ENCODE peak calls at places on chromosomes 6 and 20, in five cellular contexts. H is breast epithelium, M is suprapubic skin, W is Panc1, V is upper lobe of left lung. Y is an unnamed sample.

GRCh38 chr20:46255440-46256104 is 52.7 kb downstream of the CDH22 start:
- DNase-seq in M (peak; percentile 84), H (peak; percentile 65), V (peak; percentile 65), W (no peak), Y (no peak)

GRCh38 chr6:9086331-9086730 is 651.0 kb upstream of the SLC35B3 start:
- DNase-seq in W (no peak), H (no peak), V (no peak), M (no peak), Y (no peak)

GRCh38 chr6:12024715-12025434 is 12.8 kb downstream of the HIVEP1 start:
- DNase-seq in W (no peak), H (no peak), M (no peak), V (no peak), Y (no peak)

GRCh38 chr6:157528931-157529653 is 148.1 kb downstream of the ZDHHC14 start:
- DNase-seq in W (no peak), M (no peak), V (peak; percentile 54), H (no peak), Y (no peak)

GRCh38 chr6:160041608-160042007 is 72.7 kb downstream of the IGF2R start:
- DNase-seq in W (no peak), V (peak; percentile 88), H (peak; percentile 66), M (no peak), Y (no peak)

GRCh38 chr20:4666001-4666470 is 55.7 kb upstream of the PRND start:
- DNase-seq in M (no peak), V (peak; percentile 65), H (no peak), W (no peak), Y (no peak)

GRCh38 chr6:166643907-166644590 is 17.0 kb upstream of the RPS6KA2 start:
- DNase-seq in W (no peak), H (no peak), M (no peak), V (no peak), Y (no peak)

GRCh38 chr6:48471326-48471725 is 360.3 kb upstream of the PTCHD4 start:
- DNase-seq in V (no peak), M (no peak), H (no peak), W (no peak), Y (no peak)

GRCh38 chr6:21752054-21752811 is 158.7 kb downstream of the SOX4 start:
- DNase-seq in H (no peak), W (no peak), V (no peak), M (no peak), Y (no peak)

GRCh38 chr6:77089776-77090175 is 373.5 kb downstream of the HTR1B start:
- DNase-seq in V (no peak), W (no peak), H (no peak), M (no peak), Y (no peak)

GRCh38 chr6:16345449-16346330 is 107.3 kb downstream of the GMPR start:
- DNase-seq in M (peak; percentile 79), V (no peak), W (peak; percentile 42), H (no peak), Y (no peak)

GRCh38 chr6:2744206-2744771 is 6.4 kb downstream of the MYLK4 start:
- DNase-seq in W (no peak), M (no peak), H (no peak), V (no peak), Y (no peak)

GRCh38 chr6:83852528-83853177 is 507 bp upstream of the RIPPLY2 start:
- DNase-seq in M (no peak), V (no peak), H (no peak), W (no peak), Y (no peak)

GRCh38 chr6:117548797-117549301 is 53.5 kb downstream of the GOPC start:
- DNase-seq in H (no peak), M (no peak), W (no peak), V (no peak), Y (peak; percentile 21)

GRCh38 chr20:32443386-32443974 is 85.3 kb downstream of the ASXL1 start:
- DNase-seq in M (no peak), W (no peak), H (no peak), V (peak; percentile 8), Y (no peak)

GRCh38 chr20:57392130-57392445 is 892 bp downstream of the RBM38 start:
- DNase-seq in M (no peak), H (no peak), W (no peak), V (no peak), Y (no peak)

GRCh38 chr6:68642081-68642480 is 7.0 kb downstream of the ADGRB3 start:
- DNase-seq in V (no peak), M (no peak), W (no peak), H (no peak), Y (no peak)

GRCh38 chr6:154276810-154277577 is 79.6 kb downstream of the IPCEF1 start:
- DNase-seq in V (no peak), H (no peak), W (no peak), M (no peak), Y (peak; percentile 33)

GRCh38 chr20:1312904-1313235 is 16.1 kb downstream of the SDCBP2 start:
- DNase-seq in V (no peak), M (no peak), W (no peak), H (no peak), Y (no peak)

GRCh38 chr6:44655368-44656342 is 268.1 kb downstream of the CDC5L start:
- DNase-seq in W (no peak), H (peak; percentile 54), V (peak; percentile 84), M (peak; percentile 91), Y (peak; percentile 89)

GRCh38 chr20:3848565-3848964 is 1.9 kb downstream of the MAVS start:
- DNase-seq in M (no peak), H (no peak), V (no peak), W (no peak), Y (no peak)

GRCh38 chr20:8232332-8232731 is 100.3 kb downstream of the PLCB1 start:
- DNase-seq in M (no peak), W (no peak), H (no peak), V (no peak), Y (no peak)

GRCh38 chr20:63128367-63128766 is 87.6 kb downstream of the YTHDF1 start:
- DNase-seq in W (no peak), V (peak; percentile 14), H (peak; percentile 39), M (peak; percentile 76), Y (no peak)

GRCh38 chr6:33758807-33759206 is 12.1 kb upstream of the IP6K3 start:
- DNase-seq in W (no peak), M (no peak), V (no peak), H (no peak), Y (no peak)
- H3K27ac ChIP-seq in W (no peak overlapping the region), M (no peak overlapping the region), V (no peak overlapping the region), H (no peak overlapping the region), Y (no peak overlapping the region)

GRCh38 chr20:23244916-23245552 is 105.6 kb upstream of the NXT1 start:
- DNase-seq in M (peak; percentile 56), V (no peak), H (no peak), W (no peak), Y (no peak)

GRCh38 chr20:23243791-23244190 is 106.8 kb upstream of the NXT1 start:
- DNase-seq in H (no peak), W (no peak), M (no peak), V (no peak), Y (no peak)

GRCh38 chr20:23244207-23244915 is 106.2 kb upstream of the NXT1 start:
- DNase-seq in W (no peak), M (peak; percentile 75), V (no peak), H (no peak), Y (no peak)

GRCh38 chr20:23246682-23247664 is 103.6 kb upstream of the NXT1 start:
- DNase-seq in H (no peak), M (peak; percentile 78), V (no peak), W (no peak), Y (no peak)

DNA sequence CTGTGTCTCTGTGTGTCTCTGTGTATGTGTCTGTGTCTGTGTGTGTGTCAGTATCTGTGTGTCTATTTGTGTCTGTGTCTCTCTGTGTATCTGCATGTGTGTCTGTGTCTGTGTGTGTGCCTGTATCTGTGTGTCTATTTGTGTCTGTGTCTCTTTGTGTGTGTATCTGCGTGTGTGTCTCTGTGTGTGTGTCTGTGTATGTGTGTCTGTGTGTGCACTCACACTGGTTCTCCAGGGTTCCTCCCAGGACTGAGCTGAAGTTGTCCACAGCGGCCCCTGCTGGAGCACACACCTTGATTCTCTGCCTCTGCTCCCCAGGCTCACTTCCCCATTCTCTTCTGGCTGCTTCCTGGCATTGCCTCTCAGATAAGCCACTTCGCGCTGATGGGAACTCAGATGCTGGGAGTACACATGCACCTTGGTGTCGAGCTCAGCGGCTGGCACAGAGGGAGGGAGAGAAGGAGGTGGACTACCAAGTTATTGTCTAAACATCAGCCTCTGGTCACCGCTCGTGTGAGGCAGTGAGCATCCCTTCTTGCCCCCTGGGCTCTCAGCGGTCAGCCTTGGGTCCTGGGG is 105.0 kb upstream of the NXT1 start:
- DNase-seq in V (peak; percentile 79), M (peak; percentile 79), W (peak; percentile 32), H (no peak), Y (peak; percentile 80)
- TF ChIP-seq CTCF in V (peak; percentile 61), M (no peak), W (peak; percentile 81), H (no peak), Y (peak; percentile 64)

DNA sequence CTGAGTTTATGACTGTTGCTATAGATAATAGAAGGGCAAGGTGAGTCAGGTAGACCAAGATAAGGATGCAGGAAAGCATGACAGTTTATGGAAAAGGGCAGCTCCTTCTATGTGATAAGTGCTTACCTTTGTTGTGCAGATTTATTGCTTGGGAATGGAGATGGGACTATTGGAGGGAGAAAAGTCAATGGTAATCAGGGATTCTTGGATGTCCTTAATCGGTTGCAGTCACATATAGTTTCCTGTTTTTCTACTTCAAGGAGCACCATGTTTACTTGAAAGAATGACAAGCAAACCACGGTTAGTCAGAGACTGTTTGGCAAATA is 17.2 kb upstream of the L3MBTL3 start:
- DNase-seq in H (no peak), V (no peak), M (no peak), W (no peak), Y (peak; percentile 26)
- TF ChIP-seq POLR2AphosphoS5 in H (no peak), V (no peak), M (no peak), W (no peak), Y (no peak)

GRCh38 chr6:33430991-33431879 is 11.4 kb downstream of the SYNGAP1 start:
- DNase-seq in M (no peak), W (no peak), H (no peak), V (peak; percentile 45), Y (peak; percentile 97)

GRCh38 chr6:33429745-33430042 is 9.8 kb downstream of the SYNGAP1 start:
- DNase-seq in V (no peak), M (no peak), H (no peak), W (no peak), Y (no peak)

GRCh38 chr6:33431880-33432541 is 12.1 kb downstream of the SYNGAP1 start:
- DNase-seq in H (no peak), M (no peak), V (no peak), W (no peak), Y (peak; percentile 66)

GRCh38 chr6:33428891-33429744 is 9.3 kb downstream of the SYNGAP1 start:
- DNase-seq in W (no peak), M (no peak), H (no peak), V (no peak), Y (no peak)

DNA sequence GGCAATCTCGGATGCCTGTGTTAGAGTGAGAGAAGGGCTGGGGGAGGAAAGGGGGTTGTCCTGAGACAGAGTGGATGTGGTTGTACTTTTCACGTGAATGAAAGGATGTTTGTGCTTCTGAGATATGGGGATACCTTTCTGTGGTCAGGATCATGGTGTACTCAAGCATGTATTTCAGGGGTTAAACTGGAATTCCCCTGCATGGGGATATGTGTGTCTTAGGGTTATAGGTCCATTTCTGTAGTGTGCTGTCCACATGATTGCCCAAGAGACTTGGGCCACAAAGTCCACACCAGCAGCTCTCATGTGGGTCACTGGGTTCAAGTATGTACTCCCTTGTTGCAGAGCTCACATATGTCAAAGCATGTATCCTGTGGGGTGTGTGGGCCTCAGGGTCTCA is 10.5 kb downstream of the SYNGAP1 start:
- DNase-seq in H (no peak), W (no peak), M (no peak), V (no peak), Y (no peak)
- H3K27ac ChIP-seq in H (no peak overlapping the region), W (no peak overlapping the region), M (no peak overlapping the region), V (peak overlapping the region; percentile 31), Y (peak overlapping the region; percentile 100)

Y was measured in GM23338.